ENCODE peak calls at places on chromosomes 7 and 10, in ten cellular contexts. Z is uterus; Q is neuronal stem cell; M is neural progenitor cell; K is naive thymus-derived CD4-positive, alpha-beta T cell; U is GM23248; S is testis; B is heart left ventricle; T is breast epithelium; I is PC-9. L is an unnamed sample. For H3K27me3, the result is how much of the 10 kb centered on the place peaks cover.

GRCh38 chr10:121865554-121865953 is 62.3 kb downstream of the ATE1 start:
- DNase-seq in Z (no peak), Q (no peak), M (no peak), K (no peak), U (no peak), S (no peak), B (no peak), T (no peak), I (no peak), L (no peak)

GRCh38 chr7:32618987-32619386 is 123.7 kb downstream of the AVL9 start:
- DNase-seq in Z (no peak), Q (no peak), M (no peak), K (no peak), U (peak), S (no peak), B (no peak), T (no peak), I (no peak), L (no peak)

GRCh38 chr10:34522542-34522941 is 292.6 kb downstream of the PARD3 start:
- DNase-seq in Z (no peak), Q (no peak), M (peak), K (no peak), U (no peak), S (no peak), B (no peak), T (no peak), I (no peak), L (no peak)

GRCh38 chr7:52017802-52018679 is 701.4 kb upstream of the COBL start:
- DNase-seq in Z (no peak), Q (peak), M (peak), K (no peak), U (no peak), S (peak), B (no peak), T (no peak), I (no peak), L (no peak)

GRCh38 chr10:102403115-102403514 is 7.6 kb downstream of the NFKB2 start:
- DNase-seq in Z (no peak), Q (no peak), M (no peak), K (no peak), U (no peak), S (no peak), B (no peak), T (no peak), I (no peak), L (no peak)

GRCh38 chr10:3813267-3813666 is 28.3 kb upstream of the KLF6 start:
- DNase-seq in Z (no peak), Q (no peak), M (no peak), K (no peak), U (peak), S (no peak), B (no peak), T (no peak), I (no peak), L (no peak)

GRCh38 chr10:115945696-115946445 is 327.1 kb downstream of the GFRA1 start:
- DNase-seq in Z (no peak), Q (no peak), M (no peak), K (no peak), U (no peak), S (no peak), B (no peak), T (no peak), I (no peak), L (no peak)

GRCh38 chr10:6514844-6515780 is 65.0 kb downstream of the PRKCQ start:
- DNase-seq in Z (no peak), Q (no peak), M (no peak), K (no peak), U (no peak), S (no peak), B (no peak), T (no peak), I (no peak), L (no peak)

GRCh38 chr7:21365866-21366624 is 61.8 kb upstream of the SP4 start:
- DNase-seq in Z (no peak), Q (no peak), M (no peak), K (no peak), U (peak), S (no peak), B (no peak), T (no peak), I (peak), L (no peak)

GRCh38 chr10:84996580-84996979 is 668.2 kb downstream of the CCSER2 start:
- DNase-seq in Z (no peak), Q (no peak), M (no peak), K (no peak), U (no peak), S (no peak), B (no peak), T (no peak), I (no peak), L (no peak)

GRCh38 chr10:15181576-15182156 is 13.2 kb upstream of the NMT2 start:
- DNase-seq in Z (no peak), Q (no peak), M (no peak), K (no peak), U (no peak), S (no peak), B (no peak), T (no peak), I (no peak), L (no peak)

GRCh38 chr7:55536619-55537457 is 35.5 kb downstream of the VOPP1 start:
- DNase-seq in Z (no peak), Q (no peak), M (peak), K (no peak), U (no peak), S (no peak), B (no peak), T (no peak), I (no peak), L (no peak)

GRCh38 chr7:116771640-116772039 is 90.7 kb upstream of the CAPZA2 start:
- DNase-seq in Z (no peak), Q (no peak), M (no peak), K (no peak), U (no peak), S (no peak), B (no peak), T (no peak), I (no peak), L (no peak)

DNA sequence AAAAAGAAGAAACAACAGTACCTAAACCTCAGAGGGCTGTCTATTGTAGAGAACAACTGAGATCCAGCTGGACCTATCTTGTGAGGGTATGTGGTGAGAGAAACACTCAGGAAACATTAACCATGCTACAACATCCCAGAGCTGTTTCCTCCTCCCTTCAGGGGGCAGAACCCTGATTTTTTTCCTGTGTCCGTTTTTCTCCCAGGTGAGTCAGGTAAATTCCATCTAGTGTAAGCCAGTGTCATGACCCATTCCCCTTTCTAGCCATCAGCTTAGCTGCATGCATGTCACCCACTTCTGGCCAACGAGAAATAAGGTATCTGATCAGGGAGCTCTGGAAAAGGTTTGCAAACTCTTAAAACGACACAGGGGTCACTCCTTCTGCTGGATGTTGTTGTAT is 103.8 kb downstream of the DNMBP start:
- DNase-seq in Z (no peak), Q (no peak), M (no peak), K (no peak), U (no peak), S (no peak), B (no peak), T (no peak), I (peak), L (no peak)
- H3K27ac ChIP-seq in Z (no peak), Q (no peak), M (no peak), K (no peak), U (peak), S (no peak), B (no peak), T (no peak), I (peak), L (no peak)

GRCh38 chr10:117674641-117675040 is 132.1 kb downstream of the EMX2 start:
- DNase-seq in Z (no peak), Q (no peak), M (no peak), K (no peak), U (no peak), S (no peak), B (no peak), T (no peak), I (no peak), L (peak)
- H3K27me3 ChIP-seq in Z (under half), Q (under half), M (under half), K (under half), U (under half), S (under half), B (under half), T (under half), I (under half), L (under half)

GRCh38 chr7:35729061-35729783 is 34.3 kb upstream of the HERPUD2 start:
- DNase-seq in Z (no peak), Q (no peak), M (no peak), K (peak), U (no peak), S (no peak), B (no peak), T (no peak), I (no peak), L (no peak)

GRCh38 chr7:35728412-35729060 is 33.6 kb upstream of the HERPUD2 start:
- DNase-seq in Z (no peak), Q (no peak), M (no peak), K (no peak), U (no peak), S (no peak), B (no peak), T (no peak), I (no peak), L (no peak)

GRCh38 chr7:35729966-35730345 is 35.0 kb upstream of the HERPUD2 start:
- DNase-seq in Z (no peak), Q (no peak), M (no peak), K (no peak), U (no peak), S (no peak), B (no peak), T (no peak), I (no peak), L (no peak)

GRCh38 chr7:35734001-35734483 is 39.1 kb upstream of the HERPUD2 start:
- DNase-seq in Z (no peak), Q (no peak), M (no peak), K (no peak), U (peak), S (no peak), B (no peak), T (no peak), I (no peak), L (no peak)

GRCh38 chr7:35731349-35731748 is 36.4 kb upstream of the HERPUD2 start:
- DNase-seq in Z (no peak), Q (no peak), M (no peak), K (no peak), U (no peak), S (no peak), B (no peak), T (no peak), I (no peak), L (no peak)
- H3K27ac ChIP-seq in Z (no peak), Q (no peak), M (no peak), K (no peak), U (no peak), S (no peak), B (no peak), T (no peak), I (no peak), L (no peak)

GRCh38 chr10:129962092-129962494 is 2.0 kb downstream of the EBF3 start:
- DNase-seq in Z (no peak), Q (peak), M (peak), K (no peak), U (no peak), S (no peak), B (no peak), T (no peak), I (no peak), L (no peak)

GRCh38 chr10:129964611-129965417 is 740 bp upstream of the EBF3 start:
- DNase-seq in Z (no peak), Q (peak), M (peak), K (no peak), U (no peak), S (no peak), B (no peak), T (no peak), I (no peak), L (no peak)

GRCh38 chr10:129962558-129963075 is 1.5 kb downstream of the EBF3 start:
- DNase-seq in Z (no peak), Q (no peak), M (no peak), K (no peak), U (no peak), S (no peak), B (no peak), T (no peak), I (no peak), L (no peak)

GRCh38 chr10:129963831-129964501 is at the start of gene EBF3:
- DNase-seq in Z (peak), Q (peak), M (peak), K (no peak), U (peak), S (peak), B (peak), T (peak), I (no peak), L (peak)

GRCh38 chr10:129963076-129963830 is 821 bp downstream of the EBF3 start:
- DNase-seq in Z (no peak), Q (peak), M (peak), K (no peak), U (peak), S (no peak), B (no peak), T (no peak), I (no peak), L (peak)
- H3K27me3 ChIP-seq in Z (under half), Q (half or more), M (half or more), K (under half), U (half or more), S (under half), B (half or more), T (under half), I (under half), L (under half)

DNA sequence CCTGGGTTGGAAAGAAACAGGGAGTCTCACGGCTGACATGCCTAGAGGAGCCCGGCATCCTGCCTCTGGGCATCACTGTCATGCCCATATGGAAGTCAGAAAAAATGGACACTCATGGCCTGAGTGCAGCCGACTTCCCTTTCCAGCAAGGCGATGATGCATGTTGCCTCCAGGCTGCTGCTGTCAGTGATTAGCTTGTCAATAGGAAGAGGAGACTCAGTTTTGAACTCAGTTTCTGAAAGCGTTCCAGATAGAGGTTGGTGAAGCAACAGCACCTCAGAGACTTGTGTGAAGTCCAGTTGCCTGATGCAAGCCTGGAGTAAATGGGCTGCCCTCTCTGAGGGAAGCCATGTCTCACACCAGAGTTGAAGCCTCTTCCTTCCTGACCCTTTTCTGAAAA is 148.4 kb downstream of the TPST1 start:
- DNase-seq in Z (no peak), Q (no peak), M (no peak), K (no peak), U (peak), S (no peak), B (no peak), T (no peak), I (no peak), L (no peak)
- H3K27ac ChIP-seq in Z (no peak), Q (no peak), M (no peak), K (no peak), U (peak), S (no peak), B (no peak), T (no peak), I (no peak), L (no peak)

GRCh38 chr7:25864511-25864910 is 287.5 kb upstream of the NFE2L3 start:
- DNase-seq in Z (no peak), Q (no peak), M (no peak), K (no peak), U (no peak), S (no peak), B (no peak), T (no peak), I (no peak), L (no peak)

GRCh38 chr7:25862993-25863726 is 288.8 kb upstream of the NFE2L3 start:
- DNase-seq in Z (no peak), Q (no peak), M (no peak), K (no peak), U (no peak), S (no peak), B (no peak), T (no peak), I (no peak), L (no peak)

GRCh38 chr7:25862254-25862992 is 289.6 kb upstream of the NFE2L3 start:
- DNase-seq in Z (peak), Q (peak), M (peak), K (peak), U (peak), S (peak), B (peak), T (peak), I (peak), L (peak)

GRCh38 chr7:25863727-25864116 is 288.3 kb upstream of the NFE2L3 start:
- DNase-seq in Z (no peak), Q (no peak), M (no peak), K (no peak), U (no peak), S (no peak), B (no peak), T (no peak), I (no peak), L (no peak)

GRCh38 chr7:25864943-25865633 is 286.9 kb upstream of the NFE2L3 start:
- DNase-seq in Z (no peak), Q (no peak), M (no peak), K (no peak), U (no peak), S (no peak), B (no peak), T (no peak), I (no peak), L (no peak)
- H3K27me3 ChIP-seq in Z (under half), Q (half or more), M (half or more), K (under half), U (half or more), S (under half), B (half or more), T (under half), I (under half), L (half or more)

L was measured in thyroid gland.